ENCODE peak calls at places on chromosome 21, in ten cellular contexts. One of them, this sample, is unnamed.

GRCh38 chr21:26776320-26777021 is 68.7 kb downstream of the ADAMTS1 start:
- DNase-seq in breast epithelium: no peak
- DNase-seq in cardiac muscle cell: peak
- DNase-seq in astrocyte of the spinal cord: peak
- DNase-seq in GM20000: no peak
- DNase-seq in sigmoid colon: no peak
- DNase-seq in testis: no peak
- DNase-seq in neural progenitor cell: no peak
- DNase-seq in choroid plexus epithelial cell: peak
- DNase-seq in CD8-positive, alpha-beta T cell: no peak
- DNase-seq in this sample: no peak

GRCh38 chr21:21385404-21385803 is 387.2 kb downstream of the NCAM2 start:
- DNase-seq in testis: no peak
- DNase-seq in astrocyte of the spinal cord: no peak
- DNase-seq in cardiac muscle cell: peak
- DNase-seq in breast epithelium: no peak
- DNase-seq in sigmoid colon: no peak
- DNase-seq in choroid plexus epithelial cell: no peak
- DNase-seq in CD8-positive, alpha-beta T cell: no peak
- DNase-seq in GM20000: no peak
- DNase-seq in neural progenitor cell: no peak
- DNase-seq in this sample: no peak

GRCh38 chr21:28671549-28672195 is 321.0 kb downstream of the LTN1 start:
- DNase-seq in testis: no peak
- DNase-seq in choroid plexus epithelial cell: no peak
- DNase-seq in breast epithelium: no peak
- DNase-seq in astrocyte of the spinal cord: no peak
- DNase-seq in CD8-positive, alpha-beta T cell: no peak
- DNase-seq in neural progenitor cell: no peak
- DNase-seq in cardiac muscle cell: no peak
- DNase-seq in GM20000: no peak
- DNase-seq in sigmoid colon: no peak
- DNase-seq in this sample: no peak

GRCh38 chr21:42724226-42724920 is 71.0 kb downstream of the PDE9A start:
- DNase-seq in sigmoid colon: no peak
- DNase-seq in neural progenitor cell: no peak
- DNase-seq in astrocyte of the spinal cord: peak
- DNase-seq in breast epithelium: no peak
- DNase-seq in choroid plexus epithelial cell: peak
- DNase-seq in GM20000: no peak
- DNase-seq in CD8-positive, alpha-beta T cell: no peak
- DNase-seq in cardiac muscle cell: peak
- DNase-seq in testis: no peak
- DNase-seq in this sample: no peak

GRCh38 chr21:38793060-38793459 is 12.7 kb upstream of the ETS2 start:
- DNase-seq in sigmoid colon: no peak
- DNase-seq in choroid plexus epithelial cell: no peak
- DNase-seq in astrocyte of the spinal cord: no peak
- DNase-seq in cardiac muscle cell: no peak
- DNase-seq in CD8-positive, alpha-beta T cell: no peak
- DNase-seq in GM20000: no peak
- DNase-seq in testis: no peak
- DNase-seq in breast epithelium: no peak
- DNase-seq in neural progenitor cell: no peak
- DNase-seq in this sample: no peak

GRCh38 chr21:42563261-42564045 is 49.8 kb downstream of the SLC37A1 start:
- DNase-seq in GM20000: no peak
- DNase-seq in CD8-positive, alpha-beta T cell: no peak
- DNase-seq in testis: peak
- DNase-seq in sigmoid colon: peak
- DNase-seq in astrocyte of the spinal cord: no peak
- DNase-seq in choroid plexus epithelial cell: no peak
- DNase-seq in breast epithelium: peak
- DNase-seq in cardiac muscle cell: no peak
- DNase-seq in neural progenitor cell: no peak
- DNase-seq in this sample: no peak

GRCh38 chr21:41972511-41973205 is 18.8 kb upstream of the C2CD2 start:
- DNase-seq in astrocyte of the spinal cord: no peak
- DNase-seq in breast epithelium: peak
- DNase-seq in GM20000: no peak
- DNase-seq in neural progenitor cell: no peak
- DNase-seq in testis: no peak
- DNase-seq in cardiac muscle cell: no peak
- DNase-seq in choroid plexus epithelial cell: no peak
- DNase-seq in CD8-positive, alpha-beta T cell: no peak
- DNase-seq in sigmoid colon: no peak
- DNase-seq in this sample: no peak

GRCh38 chr21:42365770-42366169 is 565 bp downstream of the TFF1 start:
- DNase-seq in CD8-positive, alpha-beta T cell: no peak
- DNase-seq in GM20000: no peak
- DNase-seq in testis: no peak
- DNase-seq in breast epithelium: no peak
- DNase-seq in cardiac muscle cell: no peak
- DNase-seq in sigmoid colon: no peak
- DNase-seq in astrocyte of the spinal cord: no peak
- DNase-seq in choroid plexus epithelial cell: no peak
- DNase-seq in neural progenitor cell: no peak
- DNase-seq in this sample: no peak

GRCh38 chr21:42607525-42608102 is 45.8 kb upstream of the PDE9A start:
- DNase-seq in CD8-positive, alpha-beta T cell: no peak
- DNase-seq in sigmoid colon: no peak
- DNase-seq in astrocyte of the spinal cord: no peak
- DNase-seq in GM20000: no peak
- DNase-seq in choroid plexus epithelial cell: no peak
- DNase-seq in cardiac muscle cell: no peak
- DNase-seq in breast epithelium: peak
- DNase-seq in testis: no peak
- DNase-seq in neural progenitor cell: no peak
- DNase-seq in this sample: no peak

GRCh38 chr21:34333150-34333739 is 30.6 kb upstream of the KCNE2 start:
- DNase-seq in GM20000: no peak
- DNase-seq in sigmoid colon: no peak
- DNase-seq in neural progenitor cell: no peak
- DNase-seq in CD8-positive, alpha-beta T cell: no peak
- DNase-seq in astrocyte of the spinal cord: peak
- DNase-seq in breast epithelium: no peak
- DNase-seq in cardiac muscle cell: no peak
- DNase-seq in choroid plexus epithelial cell: peak
- DNase-seq in testis: peak
- DNase-seq in this sample: no peak

GRCh38 chr21:27040738-27041137 is 73.8 kb upstream of the ADAMTS5 start:
- DNase-seq in neural progenitor cell: no peak
- DNase-seq in astrocyte of the spinal cord: no peak
- DNase-seq in sigmoid colon: no peak
- DNase-seq in breast epithelium: no peak
- DNase-seq in CD8-positive, alpha-beta T cell: no peak
- DNase-seq in choroid plexus epithelial cell: no peak
- DNase-seq in GM20000: no peak
- DNase-seq in testis: no peak
- DNase-seq in cardiac muscle cell: no peak
- DNase-seq in this sample: no peak

GRCh38 chr21:41507521-41508414 is at the start of gene TMPRSS2:
- DNase-seq in GM20000: no peak
- DNase-seq in breast epithelium: peak
- DNase-seq in choroid plexus epithelial cell: no peak
- DNase-seq in neural progenitor cell: peak
- DNase-seq in astrocyte of the spinal cord: no peak
- DNase-seq in cardiac muscle cell: no peak
- DNase-seq in testis: no peak
- DNase-seq in sigmoid colon: no peak
- DNase-seq in CD8-positive, alpha-beta T cell: no peak
- DNase-seq in this sample: peak

DNA sequence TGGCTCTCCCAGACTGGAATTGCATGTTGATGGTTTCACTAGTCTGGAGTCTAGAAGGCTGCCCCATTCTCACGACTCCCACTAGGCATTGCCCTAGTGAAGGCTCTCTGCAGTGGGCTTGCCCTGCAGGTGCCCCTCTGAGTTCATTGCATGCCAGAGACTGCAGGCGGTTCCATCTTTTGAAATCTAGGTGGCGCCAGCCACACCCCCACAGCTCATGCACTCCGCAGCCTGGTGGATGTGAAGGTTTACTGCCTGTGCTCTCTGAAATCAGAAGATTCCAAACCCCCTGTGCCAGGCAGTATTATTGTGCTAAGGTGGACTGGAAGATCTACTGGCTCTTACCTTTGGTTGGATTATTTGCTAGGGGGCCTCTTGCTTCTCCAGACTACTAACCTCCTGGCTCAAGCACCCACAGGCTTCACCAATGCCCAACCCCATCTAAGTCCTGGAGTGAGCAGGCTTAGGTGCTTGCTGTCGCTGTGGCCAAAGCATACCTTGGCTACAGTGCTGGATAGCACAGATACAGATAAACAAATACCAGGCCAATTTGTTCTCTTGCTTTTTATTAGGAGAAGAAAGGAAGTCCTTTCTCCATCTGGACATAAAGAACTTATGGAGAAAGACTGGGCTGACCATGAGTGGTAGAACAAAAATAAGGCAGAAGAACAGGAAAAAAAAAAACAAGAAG is 83.5 kb upstream of the SIM2 start:
- DNase-seq in choroid plexus epithelial cell: no peak
- DNase-seq in cardiac muscle cell: no peak
- DNase-seq in testis: no peak
- DNase-seq in sigmoid colon: no peak
- DNase-seq in GM20000: no peak
- DNase-seq in CD8-positive, alpha-beta T cell: no peak
- DNase-seq in neural progenitor cell: peak
- DNase-seq in astrocyte of the spinal cord: no peak
- DNase-seq in breast epithelium: no peak
- DNase-seq in this sample: no peak
- TF ChIP-seq CTCF in choroid plexus epithelial cell: peak
- TF ChIP-seq CTCF in cardiac muscle cell: peak
- TF ChIP-seq CTCF in testis: no peak
- TF ChIP-seq CTCF in sigmoid colon: no peak
- TF ChIP-seq CTCF in GM20000: no peak
- TF ChIP-seq CTCF in CD8-positive, alpha-beta T cell: no peak
- TF ChIP-seq CTCF in neural progenitor cell: peak
- TF ChIP-seq CTCF in astrocyte of the spinal cord: no peak
- TF ChIP-seq CTCF in breast epithelium: no peak
- TF ChIP-seq CTCF in this sample: peak

GRCh38 chr21:44911384-44912157 is 9.1 kb downstream of the ITGB2 start:
- DNase-seq in cardiac muscle cell: no peak
- DNase-seq in breast epithelium: peak
- DNase-seq in astrocyte of the spinal cord: no peak
- DNase-seq in sigmoid colon: peak
- DNase-seq in choroid plexus epithelial cell: no peak
- DNase-seq in neural progenitor cell: no peak
- DNase-seq in CD8-positive, alpha-beta T cell: peak
- DNase-seq in testis: peak
- DNase-seq in GM20000: peak
- DNase-seq in this sample: no peak
- TF ChIP-seq CTCF in cardiac muscle cell: peak
- TF ChIP-seq CTCF in breast epithelium: peak
- TF ChIP-seq CTCF in astrocyte of the spinal cord: peak
- TF ChIP-seq CTCF in sigmoid colon: peak
- TF ChIP-seq CTCF in choroid plexus epithelial cell: peak
- TF ChIP-seq CTCF in neural progenitor cell: peak
- TF ChIP-seq CTCF in CD8-positive, alpha-beta T cell: peak
- TF ChIP-seq CTCF in testis: no peak
- TF ChIP-seq CTCF in GM20000: peak
- TF ChIP-seq CTCF in this sample: no peak

GRCh38 chr21:19321688-19322087 is 918.1 kb upstream of the TMPRSS15 start:
- DNase-seq in breast epithelium: no peak
- DNase-seq in sigmoid colon: no peak
- DNase-seq in CD8-positive, alpha-beta T cell: no peak
- DNase-seq in cardiac muscle cell: no peak
- DNase-seq in neural progenitor cell: no peak
- DNase-seq in testis: no peak
- DNase-seq in astrocyte of the spinal cord: no peak
- DNase-seq in GM20000: no peak
- DNase-seq in choroid plexus epithelial cell: peak
- DNase-seq in this sample: no peak

GRCh38 chr21:19326581-19327319 is 923.2 kb upstream of the TMPRSS15 start:
- DNase-seq in cardiac muscle cell: no peak
- DNase-seq in choroid plexus epithelial cell: no peak
- DNase-seq in astrocyte of the spinal cord: no peak
- DNase-seq in breast epithelium: no peak
- DNase-seq in GM20000: no peak
- DNase-seq in sigmoid colon: no peak
- DNase-seq in CD8-positive, alpha-beta T cell: no peak
- DNase-seq in neural progenitor cell: no peak
- DNase-seq in testis: no peak
- DNase-seq in this sample: no peak

GRCh38 chr21:19322360-19322759 is 918.8 kb upstream of the TMPRSS15 start:
- DNase-seq in neural progenitor cell: no peak
- DNase-seq in CD8-positive, alpha-beta T cell: no peak
- DNase-seq in GM20000: no peak
- DNase-seq in breast epithelium: no peak
- DNase-seq in astrocyte of the spinal cord: peak
- DNase-seq in cardiac muscle cell: peak
- DNase-seq in choroid plexus epithelial cell: peak
- DNase-seq in testis: no peak
- DNase-seq in sigmoid colon: no peak
- DNase-seq in this sample: no peak
- TF ChIP-seq CTCF in neural progenitor cell: peak
- TF ChIP-seq CTCF in CD8-positive, alpha-beta T cell: no peak
- TF ChIP-seq CTCF in GM20000: no peak
- TF ChIP-seq CTCF in breast epithelium: no peak
- TF ChIP-seq CTCF in astrocyte of the spinal cord: peak
- TF ChIP-seq CTCF in cardiac muscle cell: peak
- TF ChIP-seq CTCF in choroid plexus epithelial cell: peak
- TF ChIP-seq CTCF in testis: peak
- TF ChIP-seq CTCF in sigmoid colon: no peak
- TF ChIP-seq CTCF in this sample: peak

GRCh38 chr21:46349134-46349760 is 25.3 kb downstream of the PCNT start:
- DNase-seq in choroid plexus epithelial cell: no peak
- DNase-seq in neural progenitor cell: no peak
- DNase-seq in breast epithelium: no peak
- DNase-seq in GM20000: no peak
- DNase-seq in astrocyte of the spinal cord: no peak
- DNase-seq in testis: no peak
- DNase-seq in cardiac muscle cell: no peak
- DNase-seq in CD8-positive, alpha-beta T cell: no peak
- DNase-seq in sigmoid colon: no peak
- DNase-seq in this sample: no peak

GRCh38 chr21:46347203-46347550 is 23.2 kb downstream of the PCNT start:
- DNase-seq in sigmoid colon: no peak
- DNase-seq in astrocyte of the spinal cord: no peak
- DNase-seq in CD8-positive, alpha-beta T cell: no peak
- DNase-seq in GM20000: no peak
- DNase-seq in choroid plexus epithelial cell: no peak
- DNase-seq in testis: no peak
- DNase-seq in neural progenitor cell: no peak
- DNase-seq in cardiac muscle cell: no peak
- DNase-seq in breast epithelium: no peak
- DNase-seq in this sample: no peak

GRCh38 chr21:46345861-46346260 is 21.9 kb downstream of the PCNT start:
- DNase-seq in GM20000: no peak
- DNase-seq in cardiac muscle cell: no peak
- DNase-seq in CD8-positive, alpha-beta T cell: no peak
- DNase-seq in choroid plexus epithelial cell: no peak
- DNase-seq in breast epithelium: no peak
- DNase-seq in astrocyte of the spinal cord: no peak
- DNase-seq in sigmoid colon: no peak
- DNase-seq in testis: no peak
- DNase-seq in neural progenitor cell: no peak
- DNase-seq in this sample: no peak

GRCh38 chr21:46346296-46347202 is 22.6 kb downstream of the PCNT start:
- DNase-seq in breast epithelium: no peak
- DNase-seq in cardiac muscle cell: no peak
- DNase-seq in choroid plexus epithelial cell: no peak
- DNase-seq in astrocyte of the spinal cord: no peak
- DNase-seq in sigmoid colon: no peak
- DNase-seq in testis: peak
- DNase-seq in GM20000: no peak
- DNase-seq in CD8-positive, alpha-beta T cell: no peak
- DNase-seq in neural progenitor cell: no peak
- DNase-seq in this sample: no peak

GRCh38 chr21:46347791-46348381 is 23.9 kb downstream of the PCNT start:
- DNase-seq in choroid plexus epithelial cell: no peak
- DNase-seq in astrocyte of the spinal cord: peak
- DNase-seq in testis: no peak
- DNase-seq in sigmoid colon: no peak
- DNase-seq in cardiac muscle cell: peak
- DNase-seq in breast epithelium: no peak
- DNase-seq in CD8-positive, alpha-beta T cell: no peak
- DNase-seq in neural progenitor cell: no peak
- DNase-seq in GM20000: no peak
- DNase-seq in this sample: no peak
- TF ChIP-seq CTCF in choroid plexus epithelial cell: no peak
- TF ChIP-seq CTCF in astrocyte of the spinal cord: peak
- TF ChIP-seq CTCF in testis: no peak
- TF ChIP-seq CTCF in sigmoid colon: no peak
- TF ChIP-seq CTCF in cardiac muscle cell: peak
- TF ChIP-seq CTCF in breast epithelium: no peak
- TF ChIP-seq CTCF in CD8-positive, alpha-beta T cell: no peak
- TF ChIP-seq CTCF in neural progenitor cell: peak
- TF ChIP-seq CTCF in GM20000: no peak
- TF ChIP-seq CTCF in this sample: peak